ENCODE peak calls at places on chromosomes 7 and 10, in four cellular contexts. One of them, this sample, is unnamed. For H3K4me1, the result is how much of the 10 kb centered on the place peaks cover.

GRCh38 chr10:9635691-9636090 is 1382.0 kb upstream of the CELF2 start:
- DNase-seq in tibial artery: no peak
- DNase-seq in CD8-positive, alpha-beta T cell: no peak
- DNase-seq in OCI-LY7: no peak
- DNase-seq in this sample: no peak

GRCh38 chr10:21194510-21194993 is 297.4 kb upstream of the NEBL start:
- DNase-seq in tibial artery: no peak
- DNase-seq in CD8-positive, alpha-beta T cell: no peak
- DNase-seq in OCI-LY7: no peak
- DNase-seq in this sample: no peak

GRCh38 chr10:126262186-126262838 is 126.0 kb downstream of the ADAM12 start:
- DNase-seq in tibial artery: no peak
- DNase-seq in CD8-positive, alpha-beta T cell: no peak
- DNase-seq in OCI-LY7: no peak
- DNase-seq in this sample: no peak

GRCh38 chr10:15369642-15370211 is 1.4 kb downstream of the FAM171A1 start:
- DNase-seq in tibial artery: no peak
- DNase-seq in CD8-positive, alpha-beta T cell: no peak
- DNase-seq in OCI-LY7: no peak
- DNase-seq in this sample: no peak

GRCh38 chr7:83410989-83411591 is 237.8 kb downstream of the SEMA3E start:
- DNase-seq in tibial artery: no peak
- DNase-seq in CD8-positive, alpha-beta T cell: no peak
- DNase-seq in OCI-LY7: peak
- DNase-seq in this sample: no peak

GRCh38 chr7:127708788-127709187 is 56.8 kb downstream of the SND1 start:
- DNase-seq in tibial artery: peak
- DNase-seq in CD8-positive, alpha-beta T cell: peak
- DNase-seq in OCI-LY7: peak
- DNase-seq in this sample: peak

GRCh38 chr10:71729023-71729649 is 9.6 kb upstream of the C10orf105 start:
- DNase-seq in tibial artery: peak
- DNase-seq in CD8-positive, alpha-beta T cell: no peak
- DNase-seq in OCI-LY7: peak
- DNase-seq in this sample: no peak

GRCh38 chr7:131011976-131012375 is 278.0 kb upstream of the KLF14 start:
- DNase-seq in tibial artery: no peak
- DNase-seq in CD8-positive, alpha-beta T cell: no peak
- DNase-seq in OCI-LY7: no peak
- DNase-seq in this sample: peak

GRCh38 chr10:69463886-69464285 is 12.6 kb downstream of the TSPAN15 start:
- DNase-seq in tibial artery: no peak
- DNase-seq in CD8-positive, alpha-beta T cell: no peak
- DNase-seq in OCI-LY7: no peak
- DNase-seq in this sample: no peak

GRCh38 chr10:103416436-103417147 is 20.2 kb downstream of the PDCD11 start:
- DNase-seq in tibial artery: peak
- DNase-seq in CD8-positive, alpha-beta T cell: peak
- DNase-seq in OCI-LY7: peak
- DNase-seq in this sample: peak

GRCh38 chr7:157703534-157704195 is 366.9 kb downstream of the DNAJB6 start:
- DNase-seq in tibial artery: no peak
- DNase-seq in CD8-positive, alpha-beta T cell: no peak
- DNase-seq in OCI-LY7: no peak
- DNase-seq in this sample: no peak

GRCh38 chr10:36021096-36021495 is 379.0 kb upstream of the FZD8 start:
- DNase-seq in tibial artery: no peak
- DNase-seq in CD8-positive, alpha-beta T cell: no peak
- DNase-seq in OCI-LY7: no peak
- DNase-seq in this sample: no peak

GRCh38 chr10:93267521-93267920 is 193.8 kb downstream of the CYP26A1 start:
- DNase-seq in tibial artery: no peak
- DNase-seq in CD8-positive, alpha-beta T cell: no peak
- DNase-seq in OCI-LY7: no peak
- DNase-seq in this sample: no peak

GRCh38 chr10:128160335-128160734 is 34.1 kb upstream of the MKI67 start:
- DNase-seq in tibial artery: no peak
- DNase-seq in CD8-positive, alpha-beta T cell: no peak
- DNase-seq in OCI-LY7: no peak
- DNase-seq in this sample: no peak

GRCh38 chr10:44853148-44853734 is 57.9 kb upstream of the TMEM72 start:
- DNase-seq in tibial artery: no peak
- DNase-seq in CD8-positive, alpha-beta T cell: no peak
- DNase-seq in OCI-LY7: no peak
- DNase-seq in this sample: no peak

GRCh38 chr10:88082806-88083596 is 219.6 kb downstream of the PTEN start:
- DNase-seq in tibial artery: no peak
- DNase-seq in CD8-positive, alpha-beta T cell: no peak
- DNase-seq in OCI-LY7: peak
- DNase-seq in this sample: no peak

GRCh38 chr10:34599401-34599800 is 215.7 kb downstream of the PARD3 start:
- DNase-seq in tibial artery: no peak
- DNase-seq in CD8-positive, alpha-beta T cell: no peak
- DNase-seq in OCI-LY7: no peak
- DNase-seq in this sample: no peak
- H3K27ac ChIP-seq in tibial artery: no peak
- H3K27ac ChIP-seq in CD8-positive, alpha-beta T cell: no peak
- H3K27ac ChIP-seq in OCI-LY7: no peak
- H3K27ac ChIP-seq in this sample: no peak

GRCh38 chr10:86301431-86301830 is 65.2 kb downstream of the GRID1 start:
- DNase-seq in tibial artery: no peak
- DNase-seq in CD8-positive, alpha-beta T cell: no peak
- DNase-seq in OCI-LY7: no peak
- DNase-seq in this sample: no peak
- H3K4me3 ChIP-seq in tibial artery: no peak
- H3K4me3 ChIP-seq in CD8-positive, alpha-beta T cell: no peak
- H3K4me3 ChIP-seq in OCI-LY7: no peak
- H3K4me3 ChIP-seq in this sample: no peak

GRCh38 chr7:134444198-134444960 is 14.5 kb downstream of the AKR1B1 start:
- DNase-seq in tibial artery: no peak
- DNase-seq in CD8-positive, alpha-beta T cell: no peak
- DNase-seq in OCI-LY7: no peak
- DNase-seq in this sample: no peak

GRCh38 chr7:134446923-134447322 is 12.0 kb downstream of the AKR1B1 start:
- DNase-seq in tibial artery: no peak
- DNase-seq in CD8-positive, alpha-beta T cell: no peak
- DNase-seq in OCI-LY7: no peak
- DNase-seq in this sample: no peak

GRCh38 chr7:134446446-134446845 is 12.5 kb downstream of the AKR1B1 start:
- DNase-seq in tibial artery: no peak
- DNase-seq in CD8-positive, alpha-beta T cell: no peak
- DNase-seq in OCI-LY7: no peak
- DNase-seq in this sample: no peak

GRCh38 chr7:134443396-134444070 is 15.4 kb downstream of the AKR1B1 start:
- DNase-seq in tibial artery: no peak
- DNase-seq in CD8-positive, alpha-beta T cell: no peak
- DNase-seq in OCI-LY7: no peak
- DNase-seq in this sample: no peak

DNA sequence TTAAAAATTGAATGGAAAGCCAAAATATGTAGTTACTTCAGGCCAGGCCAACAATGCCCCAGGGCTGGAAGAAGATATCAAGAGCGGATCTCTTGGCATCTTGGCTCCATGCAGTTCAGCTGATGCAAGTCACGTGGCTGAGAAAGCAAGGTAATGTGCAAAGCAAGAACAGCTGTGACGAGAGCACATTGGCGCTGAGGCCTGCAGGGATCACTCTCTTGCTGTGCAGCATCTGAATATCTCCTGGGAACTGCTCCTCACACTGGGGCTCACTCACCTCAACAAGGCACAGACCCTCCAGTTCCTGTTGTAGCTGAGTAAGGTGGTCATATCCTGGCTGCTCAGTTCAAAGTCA is 14.0 kb downstream of the AKR1B1 start:
- DNase-seq in tibial artery: no peak
- DNase-seq in CD8-positive, alpha-beta T cell: no peak
- DNase-seq in OCI-LY7: no peak
- DNase-seq in this sample: no peak
- H3K4me1 ChIP-seq in tibial artery: under half
- H3K4me1 ChIP-seq in CD8-positive, alpha-beta T cell: under half
- H3K4me1 ChIP-seq in OCI-LY7: under half
- H3K4me1 ChIP-seq in this sample: under half

DNA sequence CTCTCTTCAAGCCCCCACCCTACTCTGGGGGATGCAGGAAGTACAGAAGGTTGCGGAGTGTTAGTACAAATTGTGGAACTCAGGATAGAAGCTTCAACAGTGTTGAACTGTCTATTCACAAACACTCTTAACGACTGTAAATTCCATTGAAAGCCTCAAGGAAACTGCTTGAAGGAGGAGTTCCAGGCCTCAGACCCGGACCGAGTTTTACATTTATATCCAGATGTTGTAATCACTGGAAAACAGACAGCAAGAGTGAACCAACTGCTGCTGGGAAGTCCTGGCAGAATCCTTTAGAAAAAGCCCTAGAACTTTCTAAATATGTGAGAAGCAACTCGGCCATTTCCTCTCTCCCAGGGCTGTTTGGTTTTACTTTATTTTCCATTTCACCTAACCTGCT is 84.1 kb upstream of the LRRC18 start:
- DNase-seq in tibial artery: peak
- DNase-seq in CD8-positive, alpha-beta T cell: no peak
- DNase-seq in OCI-LY7: no peak
- DNase-seq in this sample: no peak
- H3K27ac ChIP-seq in tibial artery: peak
- H3K27ac ChIP-seq in CD8-positive, alpha-beta T cell: no peak
- H3K27ac ChIP-seq in OCI-LY7: no peak
- H3K27ac ChIP-seq in this sample: no peak